ENCODE peak calls at places on chromosomes 16 and 17, in five cellular contexts. One of them, this sample, is unnamed.

GRCh38 chr16:13436641-13437423 is 483.1 kb upstream of the ERCC4 start:
- DNase-seq in fibroblast of mammary gland: peak
- DNase-seq in suprapubic skin: no peak
- DNase-seq in GM13977: peak
- DNase-seq in IMR-90: no peak
- DNase-seq in this sample: peak

GRCh38 chr16:76059701-76060100 is 217.5 kb upstream of the CNTNAP4 start:
- DNase-seq in fibroblast of mammary gland: no peak
- DNase-seq in suprapubic skin: no peak
- DNase-seq in GM13977: no peak
- DNase-seq in IMR-90: no peak
- DNase-seq in this sample: no peak

GRCh38 chr17:58525239-58525638 is 10.8 kb upstream of the MTMR4 start:
- DNase-seq in fibroblast of mammary gland: peak
- DNase-seq in suprapubic skin: no peak
- DNase-seq in GM13977: no peak
- DNase-seq in IMR-90: peak
- DNase-seq in this sample: no peak

GRCh38 chr17:9386401-9386800 is 189.2 kb downstream of the STX8 start:
- DNase-seq in fibroblast of mammary gland: no peak
- DNase-seq in suprapubic skin: no peak
- DNase-seq in GM13977: no peak
- DNase-seq in IMR-90: no peak
- DNase-seq in this sample: no peak

GRCh38 chr17:83151056-83151441 is 71.6 kb downstream of the METRNL start:
- DNase-seq in fibroblast of mammary gland: no peak
- DNase-seq in suprapubic skin: no peak
- DNase-seq in GM13977: no peak
- DNase-seq in IMR-90: no peak
- DNase-seq in this sample: peak

GRCh38 chr16:86575754-86576557 is 2.4 kb upstream of the FOXL1 start:
- DNase-seq in fibroblast of mammary gland: peak
- DNase-seq in suprapubic skin: no peak
- DNase-seq in GM13977: peak
- DNase-seq in IMR-90: peak
- DNase-seq in this sample: peak

GRCh38 chr17:45229681-45230409 is 8.2 kb downstream of the FMNL1 start:
- DNase-seq in fibroblast of mammary gland: no peak
- DNase-seq in suprapubic skin: no peak
- DNase-seq in GM13977: peak
- DNase-seq in IMR-90: no peak
- DNase-seq in this sample: peak

GRCh38 chr17:17510456-17511292 is 14.5 kb upstream of the RASD1 start:
- DNase-seq in fibroblast of mammary gland: no peak
- DNase-seq in suprapubic skin: no peak
- DNase-seq in GM13977: no peak
- DNase-seq in IMR-90: no peak
- DNase-seq in this sample: no peak

GRCh38 chr16:15874745-15875314 is 13.6 kb downstream of the CEP20 start:
- DNase-seq in fibroblast of mammary gland: peak
- DNase-seq in suprapubic skin: no peak
- DNase-seq in GM13977: no peak
- DNase-seq in IMR-90: peak
- DNase-seq in this sample: no peak

GRCh38 chr17:7650509-7651096 is at the start of gene ATP1B2:
- DNase-seq in fibroblast of mammary gland: peak
- DNase-seq in suprapubic skin: peak
- DNase-seq in GM13977: peak
- DNase-seq in IMR-90: no peak
- DNase-seq in this sample: peak

GRCh38 chr16:80527297-80527696 is 13.5 kb upstream of the DYNLRB2 start:
- DNase-seq in fibroblast of mammary gland: peak
- DNase-seq in suprapubic skin: no peak
- DNase-seq in GM13977: peak
- DNase-seq in IMR-90: peak
- DNase-seq in this sample: peak

GRCh38 chr17:11144358-11145233 is 96.4 kb upstream of the SHISA6 start:
- DNase-seq in fibroblast of mammary gland: peak
- DNase-seq in suprapubic skin: no peak
- DNase-seq in GM13977: no peak
- DNase-seq in IMR-90: no peak
- DNase-seq in this sample: no peak

GRCh38 chr17:27782791-27783206 is 17.5 kb downstream of the NOS2 start:
- DNase-seq in fibroblast of mammary gland: no peak
- DNase-seq in suprapubic skin: no peak
- DNase-seq in GM13977: no peak
- DNase-seq in IMR-90: no peak
- DNase-seq in this sample: no peak

GRCh38 chr16:24610421-24610765 is 71.0 kb downstream of the RBBP6 start:
- DNase-seq in fibroblast of mammary gland: peak
- DNase-seq in suprapubic skin: no peak
- DNase-seq in GM13977: no peak
- DNase-seq in IMR-90: peak
- DNase-seq in this sample: no peak

GRCh38 chr16:2447920-2448583 is 11.9 kb upstream of the TEDC2 start:
- DNase-seq in fibroblast of mammary gland: peak
- DNase-seq in suprapubic skin: no peak
- DNase-seq in GM13977: no peak
- DNase-seq in IMR-90: peak
- DNase-seq in this sample: no peak

GRCh38 chr17:80443498-80443897 is 28.5 kb downstream of the ENDOV start:
- DNase-seq in fibroblast of mammary gland: no peak
- DNase-seq in suprapubic skin: no peak
- DNase-seq in GM13977: no peak
- DNase-seq in IMR-90: no peak
- DNase-seq in this sample: no peak

GRCh38 chr16:20966746-20967145 is 66.2 kb downstream of the LYRM1 start:
- DNase-seq in fibroblast of mammary gland: no peak
- DNase-seq in suprapubic skin: no peak
- DNase-seq in GM13977: no peak
- DNase-seq in IMR-90: no peak
- DNase-seq in this sample: no peak

GRCh38 chr17:78883533-78884131 is 19.4 kb downstream of the CEP295NL start:
- DNase-seq in fibroblast of mammary gland: peak
- DNase-seq in suprapubic skin: peak
- DNase-seq in GM13977: no peak
- DNase-seq in IMR-90: peak
- DNase-seq in this sample: no peak

GRCh38 chr17:16449121-16449570 is 33.8 kb downstream of the TRPV2 start:
- DNase-seq in fibroblast of mammary gland: peak
- DNase-seq in suprapubic skin: no peak
- DNase-seq in GM13977: no peak
- DNase-seq in IMR-90: peak
- DNase-seq in this sample: no peak

GRCh38 chr17:74739227-74739831 is 2.3 kb downstream of the RAB37 start:
- DNase-seq in fibroblast of mammary gland: no peak
- DNase-seq in suprapubic skin: no peak
- DNase-seq in GM13977: no peak
- DNase-seq in IMR-90: no peak
- DNase-seq in this sample: no peak

GRCh38 chr17:61409301-61410099 is 9.9 kb downstream of the TBX2 start:
- DNase-seq in fibroblast of mammary gland: peak
- DNase-seq in suprapubic skin: peak
- DNase-seq in GM13977: peak
- DNase-seq in IMR-90: peak
- DNase-seq in this sample: peak

GRCh38 chr17:52895272-52895671 is 736.8 kb upstream of the CA10 start:
- DNase-seq in fibroblast of mammary gland: no peak
- DNase-seq in suprapubic skin: no peak
- DNase-seq in GM13977: no peak
- DNase-seq in IMR-90: no peak
- DNase-seq in this sample: no peak

GRCh38 chr17:79833744-79834574 is 5.3 kb downstream of the CBX4 start:
- DNase-seq in fibroblast of mammary gland: no peak
- DNase-seq in suprapubic skin: no peak
- DNase-seq in GM13977: no peak
- DNase-seq in IMR-90: no peak
- DNase-seq in this sample: no peak

GRCh38 chr16:14088155-14088753 is 17.1 kb downstream of the MRTFB start:
- DNase-seq in fibroblast of mammary gland: peak
- DNase-seq in suprapubic skin: no peak
- DNase-seq in GM13977: no peak
- DNase-seq in IMR-90: no peak
- DNase-seq in this sample: no peak

GRCh38 chr16:11560701-11561439 is 25.8 kb downstream of the LITAF start:
- DNase-seq in fibroblast of mammary gland: peak
- DNase-seq in suprapubic skin: no peak
- DNase-seq in GM13977: no peak
- DNase-seq in IMR-90: no peak
- DNase-seq in this sample: no peak

GRCh38 chr17:61209524-61209923 is 190.1 kb upstream of the TBX2 start:
- DNase-seq in fibroblast of mammary gland: no peak
- DNase-seq in suprapubic skin: no peak
- DNase-seq in GM13977: no peak
- DNase-seq in IMR-90: no peak
- DNase-seq in this sample: no peak

GRCh38 chr16:30041841-30042240 is 10.8 kb upstream of the TLCD3B start:
- DNase-seq in fibroblast of mammary gland: peak
- DNase-seq in suprapubic skin: no peak
- DNase-seq in GM13977: no peak
- DNase-seq in IMR-90: peak
- DNase-seq in this sample: no peak

GRCh38 chr17:82008941-82009405 is 13.7 kb downstream of the CENPX start:
- DNase-seq in fibroblast of mammary gland: no peak
- DNase-seq in suprapubic skin: no peak
- DNase-seq in GM13977: no peak
- DNase-seq in IMR-90: no peak
- DNase-seq in this sample: no peak

GRCh38 chr17:63434951-63435571 is 11.0 kb downstream of the CYB561 start:
- DNase-seq in fibroblast of mammary gland: peak
- DNase-seq in suprapubic skin: no peak
- DNase-seq in GM13977: no peak
- DNase-seq in IMR-90: peak
- DNase-seq in this sample: no peak

GRCh38 chr17:63435681-63436522 is 10.2 kb downstream of the CYB561 start:
- DNase-seq in fibroblast of mammary gland: no peak
- DNase-seq in suprapubic skin: no peak
- DNase-seq in GM13977: no peak
- DNase-seq in IMR-90: no peak
- DNase-seq in this sample: no peak

GRCh38 chr17:63431939-63432804 is 13.9 kb downstream of the CYB561 start:
- DNase-seq in fibroblast of mammary gland: peak
- DNase-seq in suprapubic skin: no peak
- DNase-seq in GM13977: no peak
- DNase-seq in IMR-90: peak
- DNase-seq in this sample: no peak

GRCh38 chr17:63431618-63431938 is 14.5 kb downstream of the CYB561 start:
- DNase-seq in fibroblast of mammary gland: no peak
- DNase-seq in suprapubic skin: no peak
- DNase-seq in GM13977: no peak
- DNase-seq in IMR-90: no peak
- DNase-seq in this sample: no peak

DNA sequence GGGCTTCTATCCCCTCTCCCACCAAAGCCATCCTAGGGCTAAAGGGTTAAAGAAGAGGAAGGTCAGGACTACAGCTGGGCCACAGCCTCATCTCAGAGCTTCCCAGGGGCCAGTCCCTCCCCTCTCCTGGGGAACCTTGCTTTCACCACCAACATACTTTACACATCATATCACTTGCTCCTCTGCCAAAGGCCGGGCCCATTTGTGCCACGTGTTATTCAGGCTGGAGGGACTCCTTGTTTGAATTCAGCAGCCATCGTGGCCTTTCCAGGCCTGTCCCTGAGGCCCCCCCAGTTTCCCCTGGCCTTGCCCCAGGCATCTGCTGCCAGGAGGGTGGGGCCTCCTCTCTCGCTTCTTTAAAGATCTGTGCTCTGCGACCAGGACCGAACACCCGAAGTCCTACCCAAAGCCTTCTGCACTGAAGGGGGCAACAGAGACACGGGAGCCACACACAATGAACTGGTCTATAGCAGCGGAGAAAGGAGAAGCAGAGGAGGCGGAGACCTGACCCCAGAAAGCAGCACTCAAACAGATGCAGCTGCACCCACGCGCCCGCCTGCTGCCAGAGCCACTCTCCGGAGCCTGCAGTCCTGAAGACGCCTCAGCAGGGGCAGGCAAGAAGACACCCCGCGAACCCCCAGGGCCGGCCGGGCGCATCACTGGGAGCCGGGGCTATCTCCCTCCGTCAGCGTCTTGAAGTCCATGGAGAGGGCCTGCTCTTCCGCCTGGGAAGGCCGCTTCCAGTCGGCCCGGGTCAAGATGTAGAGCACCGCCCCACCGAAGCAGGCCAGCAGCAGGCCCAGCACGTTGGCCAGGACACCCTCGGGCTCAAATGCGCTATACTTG is 12.1 kb downstream of the CYB561 start:
- DNase-seq in fibroblast of mammary gland: peak
- DNase-seq in suprapubic skin: peak
- DNase-seq in GM13977: no peak
- DNase-seq in IMR-90: peak
- DNase-seq in this sample: no peak
- TF ChIP-seq CTCF in fibroblast of mammary gland: peak
- TF ChIP-seq CTCF in suprapubic skin: no peak
- TF ChIP-seq CTCF in GM13977: no peak
- TF ChIP-seq CTCF in IMR-90: no peak
- TF ChIP-seq CTCF in this sample: no peak

DNA sequence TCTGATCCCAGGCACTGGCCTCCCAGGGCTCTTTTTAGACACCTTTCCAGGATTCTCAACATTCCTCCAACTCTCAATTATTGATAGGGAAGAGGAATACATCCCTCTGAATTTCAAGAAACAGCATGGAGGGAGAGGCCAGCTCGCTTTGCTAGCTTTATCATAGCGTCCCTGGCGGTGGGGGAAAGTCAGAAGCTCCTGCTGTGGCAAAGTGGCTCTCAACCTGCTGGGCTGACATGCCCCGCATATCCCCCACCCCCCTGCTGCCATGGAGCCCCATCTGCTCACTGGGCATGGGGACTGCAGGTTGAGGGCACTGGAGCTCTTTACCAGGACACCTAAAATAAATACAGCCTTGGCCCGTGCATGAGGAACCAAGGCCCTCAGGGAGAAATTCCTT is 140.3 kb downstream of the SLC39A11 start:
- DNase-seq in fibroblast of mammary gland: no peak
- DNase-seq in suprapubic skin: no peak
- DNase-seq in GM13977: no peak
- DNase-seq in IMR-90: no peak
- DNase-seq in this sample: no peak
- TF ChIP-seq CTCF in fibroblast of mammary gland: no peak
- TF ChIP-seq CTCF in suprapubic skin: no peak
- TF ChIP-seq CTCF in GM13977: no peak
- TF ChIP-seq CTCF in IMR-90: no peak
- TF ChIP-seq CTCF in this sample: no peak

DNA sequence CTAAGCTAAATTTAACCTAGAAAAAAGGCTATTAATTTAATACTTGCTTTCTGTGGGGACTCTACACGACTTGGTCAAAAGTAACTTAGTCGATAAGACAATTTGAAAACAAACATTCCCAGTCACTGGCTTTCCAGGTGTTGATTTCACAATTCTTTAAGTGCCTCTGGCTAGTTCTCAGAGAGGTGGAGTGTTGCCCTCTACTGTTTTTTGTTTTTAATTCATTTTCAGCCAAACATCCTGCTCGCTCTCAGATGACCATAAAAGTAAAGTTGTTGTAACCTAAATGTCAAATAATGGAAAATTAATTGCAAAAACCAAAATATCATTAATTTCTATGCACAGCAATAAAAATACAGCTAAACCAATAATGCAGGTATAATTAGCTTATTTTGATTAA is 107.1 kb downstream of the MYO1D start:
- DNase-seq in fibroblast of mammary gland: peak
- DNase-seq in suprapubic skin: no peak
- DNase-seq in GM13977: no peak
- DNase-seq in IMR-90: no peak
- DNase-seq in this sample: no peak
- TF ChIP-seq CTCF in fibroblast of mammary gland: no peak
- TF ChIP-seq CTCF in suprapubic skin: no peak
- TF ChIP-seq CTCF in GM13977: peak
- TF ChIP-seq CTCF in IMR-90: no peak
- TF ChIP-seq CTCF in this sample: peak

GRCh38 chr16:85546585-85547447 is 66.3 kb upstream of the GSE1 start:
- DNase-seq in fibroblast of mammary gland: no peak
- DNase-seq in suprapubic skin: no peak
- DNase-seq in GM13977: no peak
- DNase-seq in IMR-90: no peak
- DNase-seq in this sample: no peak
- TF ChIP-seq CTCF in fibroblast of mammary gland: peak
- TF ChIP-seq CTCF in suprapubic skin: no peak
- TF ChIP-seq CTCF in GM13977: no peak
- TF ChIP-seq CTCF in IMR-90: no peak
- TF ChIP-seq CTCF in this sample: no peak

This sample was measured in GM10248.